ENCODE peak calls at places on chromosomes 4 and X, in nine cellular contexts. C is HCT116; V is foreskin keratinocyte; I is HepG2; J is gastrocnemius medialis; O is body of pancreas; A is K562; P is CD8-positive, alpha-beta T cell; D is DND-41. L is an unnamed sample. For H3K4me1, the result is how much of the 10 kb centered on the place peaks cover.

GRCh38 chr4:14180983-14181601 is 553.6 kb upstream of the BOD1L1 start:
- ATAC-seq in C (no peak), V (no peak), I (no peak), J (no peak), O (peak), A (no peak), P (no peak), D (no peak), L (no peak)

GRCh38 chrX:53599781-53600396 is 86.6 kb downstream of the HUWE1 start:
- ATAC-seq in C (no peak), V (no peak), I (no peak), J (no peak), O (no peak), A (no peak), P (no peak), D (no peak), L (no peak)

GRCh38 chr4:53103489-53103888 is 241.4 kb downstream of the RASL11B start:
- ATAC-seq in C (no peak), V (no peak), I (no peak), J (peak), O (no peak), A (no peak), P (no peak), D (no peak), L (no peak)

GRCh38 chr4:105257817-105258495 is 111.3 kb downstream of the TET2 start:
- ATAC-seq in C (no peak), V (no peak), I (peak), J (no peak), O (no peak), A (no peak), P (no peak), D (no peak), L (no peak)

GRCh38 chr4:4388418-4388817 is 1.5 kb downstream of the NSG1 start:
- ATAC-seq in C (no peak), V (no peak), I (no peak), J (no peak), O (no peak), A (no peak), P (no peak), D (no peak), L (no peak)

GRCh38 chr4:107561481-107561880 is 158.6 kb downstream of the PAPSS1 start:
- ATAC-seq in C (no peak), V (no peak), I (no peak), J (no peak), O (no peak), A (no peak), P (no peak), D (no peak), L (no peak)

GRCh38 chr4:137623013-137623412 is 90.7 kb upstream of the PCDH18 start:
- ATAC-seq in C (no peak), V (no peak), I (peak), J (no peak), O (no peak), A (no peak), P (no peak), D (no peak), L (no peak)

GRCh38 chr4:84378277-84378838 is 120.7 kb downstream of the NKX6-1 start:
- ATAC-seq in C (no peak), V (no peak), I (no peak), J (no peak), O (no peak), A (no peak), P (no peak), D (no peak), L (no peak)

GRCh38 chr4:169968999-169969398 is 57.2 kb downstream of the MFAP3L start:
- ATAC-seq in C (no peak), V (peak), I (no peak), J (no peak), O (no peak), A (no peak), P (no peak), D (no peak), L (no peak)

GRCh38 chrX:42739258-42739657 is 38.7 kb downstream of the PPP1R2C start:
- ATAC-seq in C (no peak), V (no peak), I (no peak), J (no peak), O (peak), A (no peak), P (no peak), D (peak), L (no peak)

GRCh38 chr4:165540206-165540865 is 161.5 kb downstream of the CPE start:
- ATAC-seq in C (no peak), V (no peak), I (no peak), J (no peak), O (no peak), A (peak), P (no peak), D (no peak), L (no peak)

GRCh38 chr4:55069248-55069647 is 56.1 kb downstream of the KDR start:
- ATAC-seq in C (no peak), V (no peak), I (no peak), J (peak), O (peak), A (no peak), P (no peak), D (no peak), L (peak)

DNA sequence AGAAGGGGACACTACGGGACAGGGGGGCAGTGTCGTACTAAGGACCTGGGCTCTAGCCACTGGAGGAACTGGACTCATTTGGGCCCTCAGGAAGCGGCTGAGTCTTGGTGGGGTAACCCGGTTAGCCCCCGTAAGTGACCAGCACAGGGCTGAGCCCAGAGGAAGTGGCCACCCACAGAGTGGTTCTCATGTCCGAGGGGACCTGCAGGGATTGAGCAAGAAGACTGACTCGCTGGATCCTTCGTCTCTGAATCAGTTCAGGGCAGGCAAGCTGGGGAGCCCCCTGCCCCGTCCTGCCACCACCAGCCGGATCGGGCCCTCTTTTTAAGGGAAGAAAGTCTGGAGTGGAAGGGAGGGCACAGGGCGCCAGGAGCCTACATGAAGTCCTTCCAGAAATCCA is 719 bp upstream of the BGN start:
- ATAC-seq in C (no peak), V (no peak), I (no peak), J (no peak), O (no peak), A (no peak), P (no peak), D (no peak), L (peak)
- H3K4me1 ChIP-seq in C (under half), V (under half), I (half or more), J (under half), O (under half), A (under half), P (under half), D (under half), L (under half)

DNA sequence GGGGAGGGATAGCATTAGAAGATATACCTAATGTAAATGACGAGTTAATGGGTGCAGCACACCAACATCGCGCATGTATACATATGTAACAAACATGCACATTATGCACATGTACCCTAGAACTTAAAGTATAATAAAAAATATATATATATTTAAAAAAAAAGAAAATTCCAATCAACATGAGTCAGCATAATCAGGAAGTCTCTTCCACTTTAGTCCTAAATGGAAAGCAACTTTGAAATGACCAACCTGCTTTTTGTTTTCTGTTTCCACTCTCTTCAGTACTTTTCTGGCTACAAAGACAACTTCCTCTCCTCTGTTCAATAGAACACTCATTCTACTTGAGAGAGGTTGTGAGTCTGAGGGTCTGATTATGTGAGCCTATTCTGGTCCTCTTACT is 13.5 kb upstream of the MAGEA8 start:
- ATAC-seq in C (no peak), V (no peak), I (no peak), J (no peak), O (no peak), A (no peak), P (no peak), D (no peak), L (no peak)
- H3K4me1 ChIP-seq in C (under half), V (under half), I (under half), J (under half), O (under half), A (under half), P (under half), D (under half), L (under half)

GRCh38 chrX:107714196-107714811 is 61.3 kb downstream of the TSC22D3 start:
- ATAC-seq in C (no peak), V (no peak), I (peak), J (no peak), O (no peak), A (no peak), P (no peak), D (no peak), L (no peak)

GRCh38 chrX:107716816-107717700 is 58.5 kb downstream of the TSC22D3 start:
- ATAC-seq in C (peak), V (peak), I (peak), J (peak), O (peak), A (peak), P (peak), D (peak), L (peak)

GRCh38 chrX:107716045-107716684 is 59.4 kb downstream of the TSC22D3 start:
- ATAC-seq in C (peak), V (peak), I (peak), J (no peak), O (no peak), A (no peak), P (no peak), D (peak), L (no peak)

GRCh38 chrX:107713205-107714195 is 62.1 kb downstream of the TSC22D3 start:
- ATAC-seq in C (no peak), V (no peak), I (no peak), J (no peak), O (no peak), A (no peak), P (no peak), D (no peak), L (no peak)

GRCh38 chrX:107715331-107716044 is 60.1 kb downstream of the TSC22D3 start:
- ATAC-seq in C (no peak), V (peak), I (no peak), J (no peak), O (no peak), A (no peak), P (no peak), D (no peak), L (no peak)
- H3K4me1 ChIP-seq in C (under half), V (under half), I (under half), J (under half), O (half or more), A (under half), P (half or more), D (under half), L (under half)

DNA sequence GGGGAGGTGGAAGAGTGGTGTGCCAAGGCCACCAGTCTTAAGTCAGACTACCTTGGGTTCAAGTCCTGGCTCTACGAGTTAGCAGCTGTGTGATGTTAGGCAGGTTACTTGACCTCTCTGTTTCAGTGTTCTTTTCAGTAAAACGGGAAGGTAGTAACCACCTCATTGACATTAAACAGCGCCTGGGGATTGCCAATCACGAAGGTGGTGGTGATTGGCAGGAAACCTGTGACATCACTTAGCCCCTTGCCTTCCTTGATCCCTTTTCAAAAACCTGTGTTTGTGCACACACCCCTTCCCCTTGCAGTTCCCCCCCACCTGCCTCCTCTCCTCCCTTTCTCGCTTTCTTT is 7.6 kb downstream of the KLF3 start:
- ATAC-seq in C (no peak), V (no peak), I (no peak), J (no peak), O (no peak), A (no peak), P (no peak), D (no peak), L (no peak)
- H3K4me1 ChIP-seq in C (half or more), V (half or more), I (half or more), J (half or more), O (half or more), A (half or more), P (half or more), D (under half), L (half or more)

GRCh38 chr4:40190880-40191815 is 5.7 kb upstream of the RHOH start:
- ATAC-seq in C (no peak), V (no peak), I (peak), J (no peak), O (no peak), A (peak), P (peak), D (peak), L (no peak)

GRCh38 chr4:40193018-40193571 is 3.7 kb upstream of the RHOH start:
- ATAC-seq in C (no peak), V (no peak), I (peak), J (no peak), O (no peak), A (peak), P (peak), D (peak), L (no peak)

GRCh38 chr4:40190465-40190864 is 6.4 kb upstream of the RHOH start:
- ATAC-seq in C (no peak), V (no peak), I (no peak), J (no peak), O (no peak), A (no peak), P (no peak), D (no peak), L (no peak)

GRCh38 chr4:40193578-40193977 is 3.3 kb upstream of the RHOH start:
- ATAC-seq in C (no peak), V (no peak), I (no peak), J (no peak), O (no peak), A (no peak), P (no peak), D (peak), L (no peak)

DNA sequence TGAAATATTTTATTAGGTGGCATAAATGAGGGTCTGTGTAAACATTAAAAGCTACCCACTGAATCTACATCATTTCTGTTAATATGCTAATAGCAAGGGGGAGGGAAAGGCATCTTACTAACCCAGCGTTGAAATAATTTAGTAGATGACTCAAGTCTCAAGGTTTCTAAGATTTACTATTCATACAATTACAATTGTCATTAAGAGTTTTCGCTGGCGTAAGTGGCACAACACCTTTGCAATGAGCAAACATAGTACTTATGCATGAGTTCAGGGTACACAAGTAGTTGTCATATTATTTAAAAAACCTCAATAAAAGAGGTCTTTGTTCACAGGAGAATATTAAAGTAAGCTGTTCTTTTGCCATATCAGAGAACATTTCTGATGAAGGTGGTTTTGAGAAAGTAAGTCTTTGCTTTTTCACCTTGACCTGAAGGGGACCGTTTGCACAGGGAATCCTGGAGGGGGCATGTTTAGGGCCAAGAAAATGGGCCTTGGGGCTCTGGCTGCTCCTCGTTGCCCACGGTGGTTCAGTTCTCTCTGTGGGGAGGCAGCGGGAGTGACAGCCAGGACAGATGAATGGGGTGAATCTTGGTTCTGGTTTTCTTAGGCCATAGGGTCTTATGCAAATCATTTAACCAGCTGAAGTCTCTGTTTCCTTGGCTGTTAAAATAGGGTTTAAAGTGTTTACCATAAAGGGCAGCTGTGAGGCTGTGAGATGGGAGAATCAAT is 4.4 kb upstream of the RHOH start:
- ATAC-seq in C (no peak), V (no peak), I (no peak), J (no peak), O (no peak), A (no peak), P (no peak), D (no peak), L (no peak)
- H3K4me1 ChIP-seq in C (under half), V (under half), I (half or more), J (under half), O (under half), A (under half), P (half or more), D (half or more), L (under half)

L was measured in gastroesophageal sphincter.